ENCODE peak calls at places on chromosomes 7 and 10, in four cellular contexts. K is GM12878, W is HepG2, L is K562. U is an unnamed sample.
A peak's percentile ranks its signal among the peaks of the same experiment; 100 is the strongest.

GRCh38 chr7:84624527-84624926 is 429.9 kb upstream of the SEMA3A start:
- DNase-seq in K (no peak), W (no peak), L (no peak), U (no peak)

GRCh38 chr10:3265081-3265480 is 92.5 kb upstream of the PITRM1 start:
- DNase-seq in L (no peak), K (no peak), W (no peak), U (no peak)

GRCh38 chr7:151992375-151992774 is 33.1 kb upstream of the GALNT11 start:
- DNase-seq in W (peak; percentile 6), L (peak; percentile 62), K (no peak), U (peak; percentile 85)

GRCh38 chr10:94963901-94964300 is 25.4 kb downstream of the CYP2C9 start:
- DNase-seq in W (peak; percentile 45), K (no peak), L (no peak), U (peak; percentile 46)

GRCh38 chr10:73263948-73264347 is 11.5 kb upstream of the MRPS16 start:
- DNase-seq in W (peak; percentile 17), K (no peak), L (peak; percentile 21), U (no peak)

GRCh38 chr7:73363225-73364005 is 35.5 kb downstream of the FKBP6 start:
- DNase-seq in L (no peak), K (no peak), W (no peak), U (no peak)

GRCh38 chr10:114172241-114172640 is 1.8 kb downstream of the CCDC186 start:
- DNase-seq in W (peak; percentile 14), L (no peak), K (no peak), U (no peak)

GRCh38 chr10:132464256-132465192 is 67.5 kb downstream of the PWWP2B start:
- DNase-seq in L (no peak), W (no peak), K (no peak), U (no peak)

GRCh38 chr10:125262920-125263319 is 102.6 kb upstream of the CTBP2 start:
- DNase-seq in L (no peak), K (no peak), W (no peak), U (no peak)

GRCh38 chr7:107446988-107447387 is 22.9 kb upstream of the GPR22 start:
- DNase-seq in L (no peak), W (no peak), K (no peak), U (no peak)

GRCh38 chr10:31194986-31195385 is 124.0 kb upstream of the ZEB1 start:
- DNase-seq in L (no peak), W (no peak), K (no peak), U (no peak)

GRCh38 chr10:27745719-27746363 is at the start of gene MKX:
- DNase-seq in K (no peak), L (no peak), W (no peak), U (no peak)

GRCh38 chr10:113560071-113560470 is 7.2 kb downstream of the HABP2 start:
- DNase-seq in K (no peak), W (no peak), L (no peak), U (no peak)

GRCh38 chr7:107394831-107395230 is 75.0 kb upstream of the GPR22 start:
- DNase-seq in K (no peak), W (no peak), L (no peak), U (no peak)

GRCh38 chr10:24118246-24118645 is 90.7 kb upstream of the KIAA1217 start:
- DNase-seq in W (no peak), K (no peak), L (no peak), U (no peak)

GRCh38 chr10:57979466-57979865 is 288.2 kb downstream of the IPMK start:
- DNase-seq in W (no peak), L (no peak), K (no peak), U (peak; percentile 21)

GRCh38 chr10:71187600-71187999 is 24.8 kb upstream of the UNC5B start:
- DNase-seq in W (no peak), K (no peak), L (no peak), U (no peak)

GRCh38 chr10:110212119-110213006 is 5.0 kb downstream of the MXI1 start:
- DNase-seq in K (no peak), L (peak; percentile 63), W (no peak), U (no peak)

DNA sequence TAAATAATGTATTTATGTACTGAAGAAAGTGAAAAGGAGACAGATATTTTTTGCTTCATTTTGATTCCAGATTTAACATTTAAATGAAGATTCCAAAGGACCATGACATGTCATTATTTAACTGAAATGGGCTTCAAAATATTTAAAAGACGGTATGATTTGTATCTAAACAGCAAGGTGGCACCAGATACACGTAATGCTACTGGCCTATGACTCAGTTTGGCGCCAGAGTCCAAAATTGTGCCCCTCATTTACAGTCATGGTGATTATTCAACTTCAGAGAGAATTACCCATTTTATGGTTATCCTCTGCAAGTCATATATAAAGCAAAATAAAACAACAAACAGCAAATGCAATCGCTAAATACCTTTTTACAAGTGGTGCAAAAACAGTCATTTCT is 94.5 kb downstream of the ETV1 start:
- DNase-seq in K (no peak), L (no peak), W (no peak), U (no peak)
- TF ChIP-seq ZBTB33 in K (no peak), L (no peak), W (no peak), U (no peak)

GRCh38 chr7:43906327-43907010 is at the start of gene URGCP:
- DNase-seq in L (peak; percentile 81), K (no peak), W (no peak), U (no peak)
- TF ChIP-seq CEBPB in L (no peak), K (no peak), W (no peak), U (no peak)

DNA sequence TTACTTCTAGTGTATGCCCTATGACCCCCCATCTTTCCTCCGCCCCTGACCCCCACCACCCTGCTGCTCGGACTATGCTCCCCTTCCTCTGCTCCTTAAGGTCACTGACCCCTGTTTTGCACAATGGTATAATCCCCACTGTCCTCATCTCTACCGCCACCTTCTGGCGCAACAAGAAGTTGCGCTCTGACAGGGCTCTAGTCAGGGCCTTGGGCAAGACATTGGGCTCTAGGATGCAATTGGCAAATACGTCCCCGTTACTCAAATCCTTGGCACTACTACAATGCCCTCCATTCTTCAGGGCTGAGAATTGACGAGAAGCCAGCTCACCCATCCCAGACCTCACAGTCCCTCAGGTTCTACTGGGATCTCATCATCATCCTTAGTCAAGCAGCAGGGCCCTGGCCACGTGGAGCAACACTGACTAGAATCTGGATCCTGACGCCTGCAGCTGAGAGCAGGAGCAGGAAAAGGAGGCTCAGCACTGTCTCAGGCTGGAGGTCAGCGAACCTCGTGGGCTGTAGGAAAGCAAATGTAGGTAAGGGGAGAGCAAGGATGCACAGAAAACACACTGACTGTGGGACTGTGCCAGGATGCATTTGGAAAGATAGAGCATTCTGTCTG is 10.6 kb downstream of the LRIT2 start:
- DNase-seq in L (peak; percentile 60), K (no peak), W (peak; percentile 24), U (peak; percentile 10)
- TF ChIP-seq ZBTB33 in L (no peak), K (no peak), W (no peak), U (no peak)

GRCh38 chr10:129702605-129703004 is 235.6 kb downstream of the MGMT start:
- DNase-seq in L (no peak), W (no peak), K (no peak), U (no peak)
- TF ChIP-seq CEBPB in L (no peak), W (no peak), K (no peak), U (no peak)

DNA sequence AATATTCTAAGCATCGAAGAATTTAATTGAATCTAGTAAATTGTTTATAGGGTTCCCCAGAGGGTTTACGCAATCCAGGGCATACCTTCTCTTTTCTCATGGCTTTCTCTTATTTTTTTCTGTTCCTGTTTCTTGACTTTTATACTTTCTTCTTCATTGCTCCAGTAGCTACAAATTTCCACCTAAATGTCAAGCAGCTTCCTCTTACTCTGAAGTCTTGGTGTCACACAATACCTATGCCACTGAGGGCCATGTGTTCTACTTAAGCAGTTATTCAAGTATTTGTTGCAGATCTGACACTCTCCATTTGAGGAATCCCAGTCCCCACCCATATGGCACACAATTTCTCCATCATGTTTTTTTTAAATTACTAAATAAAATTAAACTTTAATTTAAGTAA is 343.1 kb upstream of the MBL2 start:
- DNase-seq in L (no peak), W (no peak), K (no peak), U (no peak)
- TF ChIP-seq ZBTB33 in L (no peak), W (no peak), K (no peak), U (no peak)

DNA sequence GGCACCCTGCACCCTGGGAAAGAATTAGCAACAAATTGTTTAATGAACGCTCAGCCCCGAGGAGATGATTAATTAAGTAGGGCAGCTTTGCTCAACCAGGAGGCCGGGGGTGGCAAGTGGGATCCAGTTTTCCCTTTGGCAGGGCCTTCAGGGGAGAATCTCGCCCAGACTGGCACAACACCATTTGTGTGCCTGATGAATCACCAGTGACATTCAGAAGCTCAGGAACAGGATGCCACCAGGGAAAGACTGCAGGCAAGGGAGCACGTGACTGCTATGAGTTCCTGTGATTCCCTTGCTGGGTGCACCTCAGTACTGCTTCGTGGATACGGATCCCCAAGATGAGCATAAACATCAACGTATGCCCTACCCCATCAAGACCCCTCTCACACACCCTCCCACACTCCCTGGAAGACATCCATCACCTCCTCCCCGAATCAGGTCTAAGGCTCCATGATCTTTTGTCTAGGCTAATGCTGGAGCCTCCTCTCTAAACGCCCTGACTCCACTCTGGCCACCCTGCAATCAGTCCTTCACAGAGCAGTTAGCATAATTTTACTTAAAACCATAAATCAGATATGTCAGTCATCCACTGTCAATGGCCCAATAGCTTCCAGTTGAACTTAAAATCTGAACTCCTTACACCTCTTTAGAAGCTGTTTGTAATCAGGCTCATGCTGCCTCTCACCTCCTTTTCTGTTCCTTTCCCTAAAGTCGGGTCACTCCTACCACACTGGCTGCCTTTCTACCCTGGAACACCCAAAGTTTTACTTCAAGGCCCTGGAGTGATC is 109.2 kb upstream of the AGK start:
- DNase-seq in L (no peak), W (no peak), K (no peak), U (no peak)
- TF ChIP-seq CEBPB in L (no peak), W (no peak), K (no peak), U (no peak)

GRCh38 chr7:21104124-21104500 is 317.4 kb upstream of the SP8 start:
- DNase-seq in K (no peak), L (no peak), W (no peak), U (no peak)

GRCh38 chr7:21107101-21107500 is 320.4 kb upstream of the SP8 start:
- DNase-seq in L (no peak), K (no peak), W (no peak), U (no peak)

GRCh38 chr7:21108182-21108581 is 319.7 kb upstream of the SP4 start:
- DNase-seq in W (no peak), K (no peak), L (no peak), U (no peak)

GRCh38 chr7:21103426-21104123 is 316.9 kb upstream of the SP8 start:
- DNase-seq in W (no peak), L (no peak), K (no peak), U (no peak)

GRCh38 chr7:21106296-21106732 is 319.6 kb upstream of the SP8 start:
- DNase-seq in K (no peak), L (no peak), W (no peak), U (no peak)
- TF ChIP-seq ZBTB33 in K (no peak), L (no peak), W (no peak), U (no peak)

DNA sequence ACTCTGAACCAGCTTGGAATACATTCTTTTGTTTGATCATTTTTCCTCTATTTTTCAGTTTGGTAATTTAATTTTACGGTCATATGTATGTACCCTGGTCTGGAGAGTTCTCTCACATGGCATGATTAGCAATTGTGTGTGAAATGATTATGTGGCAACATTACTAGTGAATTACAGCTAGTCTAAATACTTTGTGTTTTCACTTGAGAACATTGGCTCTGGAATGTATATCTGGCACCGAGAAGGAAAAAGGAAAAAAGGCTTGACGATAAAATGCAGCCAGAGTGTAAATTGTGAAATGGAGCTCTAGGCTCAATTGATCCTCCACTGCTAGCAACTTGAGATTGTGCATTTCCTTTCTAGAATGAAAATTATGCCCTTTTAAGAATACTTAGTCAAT is 397.2 kb downstream of the EXOC4 start:
- DNase-seq in L (no peak), K (no peak), W (no peak), U (no peak)
- TF ChIP-seq CEBPB in L (no peak), K (no peak), W (no peak), U (no peak)

U was measured in HCT116.